ENCODE peak calls at places on chromosome 4, in nine cellular contexts. H is GM12864, R is Panc1, I is sigmoid colon, V is cardiac muscle cell, B is right lobe of liver, D is psoas muscle, L is AG09309, W is right atrium auricular region. G is an unnamed sample.

GRCh38 chr4:126318376-126318775 is 1003.6 kb downstream of the FAT4 start:
- DNase-seq in D (no peak), H (no peak), W (no peak), B (no peak), L (no peak), I (no peak), V (no peak), R (no peak), G (no peak)

GRCh38 chr4:101020956-101021355 is 326.4 kb downstream of the PPP3CA start:
- DNase-seq in D (no peak), B (no peak), V (peak), L (no peak), I (no peak), W (no peak), R (peak), H (peak), G (no peak)

GRCh38 chr4:168880087-168880675 is 129.9 kb downstream of the CBR4 start:
- DNase-seq in L (no peak), V (peak), R (no peak), H (no peak), B (no peak), W (no peak), D (no peak), I (no peak), G (no peak)

GRCh38 chr4:12548678-12549077 is 935.5 kb downstream of the RAB28 start:
- DNase-seq in I (no peak), L (no peak), H (no peak), R (no peak), W (no peak), B (no peak), V (no peak), D (no peak), G (no peak)

GRCh38 chr4:153141238-153141637 is 63.0 kb upstream of the TRIM2 start:
- DNase-seq in H (no peak), I (no peak), B (no peak), D (no peak), W (no peak), R (no peak), V (no peak), L (no peak), G (no peak)

GRCh38 chr4:1658146-1658545 is 26.0 kb downstream of the FAM53A start:
- DNase-seq in W (no peak), I (no peak), L (no peak), B (no peak), V (no peak), H (no peak), R (no peak), D (no peak), G (no peak)

GRCh38 chr4:155837203-155837796 is 28.8 kb downstream of the ASIC5 start:
- DNase-seq in V (no peak), D (no peak), W (no peak), R (no peak), L (no peak), I (no peak), B (no peak), H (no peak), G (no peak)

GRCh38 chr4:100314057-100314456 is 123.8 kb upstream of the DDIT4L start:
- DNase-seq in I (no peak), D (no peak), B (no peak), R (no peak), V (peak), L (no peak), H (no peak), W (no peak), G (no peak)

GRCh38 chr4:57071340-57071739 is 38.8 kb downstream of the IGFBP7 start:
- DNase-seq in V (peak), I (no peak), R (no peak), D (peak), L (no peak), H (no peak), W (no peak), B (no peak), G (no peak)

GRCh38 chr4:115834441-115834840 is 721.0 kb upstream of the NDST4 start:
- DNase-seq in I (no peak), R (no peak), D (no peak), W (no peak), L (no peak), B (no peak), H (no peak), V (no peak), G (peak)

GRCh38 chr4:123443401-123444297 is 47.1 kb downstream of the SPRY1 start:
- DNase-seq in D (no peak), R (no peak), I (no peak), B (no peak), V (peak), L (no peak), W (no peak), H (peak), G (no peak)

GRCh38 chr4:108861339-108861738 is 98.5 kb upstream of the ETNPPL start:
- DNase-seq in W (no peak), L (no peak), I (no peak), H (no peak), V (peak), R (no peak), B (peak), D (no peak), G (no peak)

GRCh38 chr4:184061582-184061981 is 156.1 kb downstream of the ENPP6 start:
- DNase-seq in R (no peak), B (no peak), V (no peak), D (no peak), H (no peak), L (no peak), W (no peak), I (no peak), G (no peak)

GRCh38 chr4:171639540-171639939 is 173.7 kb upstream of the GALNTL6 start:
- DNase-seq in L (no peak), D (no peak), H (peak), R (no peak), I (no peak), B (no peak), W (no peak), V (no peak), G (no peak)

GRCh38 chr4:100908540-100908939 is 390.7 kb upstream of the EMCN start:
- DNase-seq in B (no peak), L (no peak), W (no peak), H (no peak), I (no peak), D (no peak), R (no peak), V (no peak), G (no peak)

GRCh38 chr4:48380583-48381167 is 39.3 kb downstream of the SLAIN2 start:
- DNase-seq in B (no peak), D (no peak), I (no peak), V (no peak), W (no peak), H (no peak), L (no peak), R (no peak), G (no peak)

GRCh38 chr4:80471701-80472100 is 136.2 kb downstream of the CFAP299 start:
- DNase-seq in W (no peak), I (peak), L (no peak), H (no peak), B (peak), R (no peak), D (no peak), V (peak), G (peak)

GRCh38 chr4:121950212-121950679 is 1.6 kb downstream of the TRPC3 start:
- DNase-seq in V (peak), W (peak), I (peak), D (peak), R (no peak), L (peak), B (peak), H (peak), G (peak)

GRCh38 chr4:118968813-118969212 is 80.2 kb downstream of the SYNPO2 start:
- DNase-seq in I (no peak), D (no peak), L (no peak), V (no peak), W (no peak), B (no peak), R (no peak), H (no peak), G (no peak)

GRCh38 chr4:7650606-7651400 is 216.1 kb upstream of the PSAPL1 start:
- DNase-seq in H (no peak), D (peak), B (peak), L (no peak), W (no peak), I (peak), V (peak), R (no peak), G (peak)

GRCh38 chr4:118076958-118077766 is 42.9 kb downstream of the NDST3 start:
- DNase-seq in H (peak), B (peak), D (peak), V (peak), I (no peak), R (no peak), W (no peak), L (no peak), G (peak)

GRCh38 chr4:53306729-53307128 is 59.1 kb downstream of the SCFD2 start:
- DNase-seq in B (no peak), W (no peak), V (peak), I (no peak), D (no peak), R (no peak), L (peak), H (no peak), G (no peak)

GRCh38 chr4:99723555-99724450 is 66.2 kb upstream of the C4orf54 start:
- DNase-seq in L (peak), R (no peak), B (peak), D (peak), W (peak), I (peak), H (no peak), V (peak), G (peak)

GRCh38 chr4:107603430-107603829 is 116.6 kb downstream of the PAPSS1 start:
- DNase-seq in D (no peak), I (no peak), B (no peak), V (peak), R (no peak), L (peak), W (no peak), H (no peak), G (peak)

GRCh38 chr4:67151376-67152343 is 393.6 kb downstream of the CENPC start:
- DNase-seq in B (no peak), W (no peak), L (no peak), V (peak), R (no peak), H (no peak), I (no peak), D (no peak), G (no peak)

GRCh38 chr4:169024762-169025161 is 14.7 kb upstream of the CBR4 start:
- DNase-seq in H (no peak), R (no peak), I (no peak), V (peak), L (no peak), B (no peak), W (no peak), D (no peak), G (no peak)

GRCh38 chr4:109434793-109435080 is 1.1 kb downstream of the SEC24B start:
- DNase-seq in L (no peak), D (no peak), V (peak), R (no peak), B (no peak), W (no peak), H (no peak), I (no peak), G (no peak)

GRCh38 chr4:81166431-81166830 is 48.6 kb downstream of the PRKG2 start:
- DNase-seq in D (no peak), R (no peak), I (no peak), V (no peak), L (peak), H (no peak), W (no peak), B (no peak), G (no peak)

GRCh38 chr4:143386812-143387211 is 50.1 kb downstream of the GAB1 start:
- DNase-seq in W (no peak), L (no peak), R (no peak), I (no peak), H (no peak), B (no peak), D (no peak), V (no peak), G (no peak)

GRCh38 chr4:5712517-5712916 is 1.5 kb downstream of the EVC start:
- DNase-seq in L (peak), V (peak), B (no peak), W (no peak), D (no peak), H (peak), I (no peak), R (no peak), G (no peak)

GRCh38 chr4:24915121-24915922 is 2.5 kb upstream of the CCDC149 start:
- DNase-seq in L (no peak), H (no peak), R (no peak), I (no peak), B (no peak), V (no peak), W (no peak), D (no peak), G (no peak)

GRCh38 chr4:31089815-31090214 is 369.6 kb downstream of the PCDH7 start:
- DNase-seq in I (no peak), W (no peak), V (peak), H (no peak), R (no peak), D (no peak), B (no peak), L (no peak), G (no peak)

GRCh38 chr4:47647544-47647943 is 162.5 kb downstream of the ATP10D start:
- DNase-seq in V (peak), R (no peak), I (no peak), D (no peak), L (no peak), W (no peak), H (no peak), B (no peak), G (no peak)

GRCh38 chr4:156945532-156945931 is 26.1 kb downstream of the PDGFC start:
- DNase-seq in R (no peak), B (no peak), D (no peak), L (no peak), V (no peak), H (no peak), W (no peak), I (no peak), G (no peak)

GRCh38 chr4:108060164-108060563 is 70.5 kb downstream of the HADH start:
- DNase-seq in R (peak), B (no peak), H (no peak), V (peak), D (no peak), I (no peak), L (peak), W (no peak), G (peak)

GRCh38 chr4:92263575-92263974 is 40.2 kb upstream of the GRID2 start:
- DNase-seq in V (no peak), I (no peak), W (no peak), H (no peak), D (no peak), B (no peak), L (no peak), R (no peak), G (no peak)

GRCh38 chr4:181944527-181944926 is 298.7 kb upstream of the TENM3 start:
- DNase-seq in D (no peak), W (no peak), H (no peak), V (no peak), L (no peak), R (no peak), B (no peak), I (no peak), G (no peak)

GRCh38 chr4:181938641-181939040 is 304.6 kb upstream of the TENM3 start:
- DNase-seq in V (no peak), B (no peak), L (no peak), D (no peak), R (no peak), H (no peak), W (no peak), I (no peak), G (no peak)

GRCh38 chr4:181933471-181933870 is 309.7 kb upstream of the TENM3 start:
- DNase-seq in H (no peak), L (no peak), B (no peak), I (no peak), D (no peak), V (no peak), R (no peak), W (no peak), G (no peak)

DNA sequence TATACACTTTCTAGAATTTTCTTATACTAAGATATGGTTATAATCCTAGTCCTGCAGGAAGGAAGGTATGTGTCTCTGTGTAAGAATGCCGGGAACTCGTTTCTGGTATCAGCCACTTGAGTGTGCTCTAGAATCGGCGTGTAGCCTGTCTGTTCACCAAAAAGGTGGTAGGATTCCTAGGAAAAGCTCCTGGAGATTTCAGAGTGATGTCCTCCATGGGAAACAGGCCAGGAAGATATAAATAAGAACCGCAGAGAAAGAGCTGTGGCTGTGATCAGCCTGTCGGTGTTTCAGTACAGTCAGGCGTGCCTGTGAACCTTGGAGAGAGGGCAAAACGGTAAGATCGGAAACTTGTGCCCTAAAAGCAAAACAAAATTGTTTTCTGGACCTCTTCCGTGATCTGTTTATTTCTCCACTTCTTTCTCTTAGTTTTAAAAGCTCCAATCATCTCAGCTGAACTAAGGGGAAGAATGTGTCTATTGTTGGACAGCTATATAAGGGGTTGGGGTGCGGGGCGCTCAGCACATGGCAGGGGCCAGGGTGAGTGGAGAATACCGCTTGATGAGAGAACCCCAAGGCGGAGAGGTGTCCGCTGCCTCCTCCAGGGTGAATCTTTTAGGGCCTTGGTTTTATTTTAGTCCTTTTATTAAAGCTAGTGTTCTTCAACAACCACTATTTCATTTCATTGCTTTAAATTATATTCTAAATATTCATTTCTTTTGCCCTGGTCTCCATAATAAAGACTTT is 303.8 kb upstream of the TENM3 start:
- DNase-seq in W (no peak), I (no peak), H (no peak), L (no peak), D (no peak), V (peak), R (no peak), B (no peak), G (no peak)
- TF ChIP-seq CTCF in W (no peak), I (no peak), H (no peak), L (peak), D (no peak), V (peak), R (no peak), B (no peak), G (no peak)

DNA sequence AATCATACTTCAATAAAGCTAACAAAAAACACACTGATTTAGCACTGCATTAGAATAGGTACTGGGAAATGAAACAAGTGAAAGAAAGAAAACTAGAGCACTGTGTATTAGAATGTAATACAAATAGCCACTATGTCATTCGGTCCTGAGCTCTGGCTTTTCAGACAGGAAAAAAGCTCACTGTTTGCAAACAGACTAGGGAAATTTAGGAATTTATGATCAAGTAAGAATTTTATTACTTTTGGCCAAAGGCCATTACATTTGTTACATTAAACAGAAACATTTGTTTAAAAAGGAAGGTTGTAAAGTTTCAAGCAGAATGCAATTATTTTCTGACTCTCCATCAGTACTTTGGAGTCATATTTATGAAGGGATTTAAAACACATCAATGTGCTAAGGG is 68.7 kb downstream of the KLHL8 start:
- DNase-seq in L (peak), D (no peak), I (no peak), H (no peak), B (no peak), W (no peak), V (no peak), R (no peak), G (no peak)
- H3K4me3 ChIP-seq in L (no peak), D (no peak), I (no peak), H (no peak), B (no peak), W (no peak), V (no peak), R (no peak), G (no peak)

GRCh38 chr4:164949448-164950118 is 27.9 kb downstream of the TRIM61 start:
- DNase-seq in I (no peak), B (no peak), R (no peak), W (no peak), L (no peak), D (no peak), V (no peak), H (no peak), G (no peak)
- TF ChIP-seq CTCF in I (no peak), B (no peak), R (peak), W (no peak), L (no peak), D (no peak), V (peak), H (peak), G (no peak)

DNA sequence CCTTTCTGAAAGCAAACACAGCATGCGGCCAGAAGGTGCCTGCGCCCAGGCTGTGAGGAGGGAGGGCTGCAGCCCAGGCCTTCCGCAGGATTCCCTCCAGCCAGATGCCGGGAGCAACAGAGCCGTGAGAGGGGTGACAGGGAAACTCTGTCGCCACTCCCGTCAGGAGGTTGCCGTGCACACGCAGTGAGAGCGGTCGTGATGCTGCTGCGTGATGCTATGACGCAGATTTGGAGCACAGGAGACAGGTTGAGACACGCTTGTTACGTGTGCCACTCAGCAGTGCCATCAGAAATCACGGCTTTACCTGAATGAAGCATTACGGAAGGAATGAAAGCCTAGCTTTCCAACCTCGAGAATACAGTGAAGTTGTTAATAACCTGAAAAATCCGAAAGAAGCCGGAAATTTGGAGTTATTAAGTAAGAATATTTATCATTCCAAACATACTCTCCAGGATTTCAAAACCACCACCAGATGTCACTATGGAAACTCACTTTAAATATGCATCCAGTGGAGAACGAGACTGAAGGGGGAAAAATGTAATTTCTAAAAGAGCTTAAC is 54.4 kb downstream of the FAT1 start:
- DNase-seq in D (no peak), W (no peak), R (no peak), B (no peak), I (peak), H (no peak), V (peak), L (peak), G (no peak)
- H3K4me3 ChIP-seq in D (no peak), W (no peak), R (no peak), B (no peak), I (no peak), H (no peak), V (no peak), L (no peak), G (no peak)

GRCh38 chr4:3340703-3341088 is 47.9 kb downstream of the RGS12 start:
- DNase-seq in I (no peak), B (peak), R (no peak), D (peak), H (no peak), L (no peak), V (no peak), W (peak), G (no peak)
- TF ChIP-seq CTCF in I (no peak), B (peak), R (peak), D (peak), H (no peak), L (no peak), V (no peak), W (peak), G (no peak)

DNA sequence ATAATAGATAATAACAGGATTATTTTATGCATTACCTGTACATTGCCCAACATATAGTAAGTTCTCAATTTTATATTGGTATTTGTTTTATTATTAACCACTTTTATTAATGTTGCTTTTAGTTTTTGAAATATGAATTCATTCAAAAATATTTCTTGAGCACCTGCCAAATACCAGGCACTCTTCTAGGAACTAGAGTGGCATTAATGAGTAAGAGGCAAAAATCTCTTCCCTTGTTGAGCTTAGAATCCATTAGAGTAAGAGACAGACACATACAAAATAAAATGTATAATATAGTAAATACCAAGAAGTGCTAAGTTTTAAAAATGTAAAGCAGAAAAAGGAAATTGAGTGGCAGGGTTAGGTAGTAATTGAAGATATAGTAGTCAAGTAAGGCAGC is 45.8 kb downstream of the TET2 start:
- DNase-seq in V (no peak), R (no peak), L (no peak), B (no peak), I (no peak), D (no peak), H (no peak), W (no peak), G (no peak)
- H3K4me3 ChIP-seq in V (no peak), R (no peak), L (no peak), B (no peak), I (no peak), D (no peak), H (no peak), W (no peak), G (no peak)

G was measured in mucosa of descending colon.